ENCODE peak calls at places on chromosome 17, in nine cellular contexts. O, S, X, H, Q, A, F, G and J are unnamed samples.
A peak's percentile ranks its signal among the peaks of the same experiment; 100 is the strongest.

GRCh38 chr17:51703364-51704341 is 443.3 kb downstream of the UTP18 start:
- DNase-seq in O (no peak), S (no peak), X (no peak), H (no peak), Q (peak; percentile 69), A (peak; percentile 70), F (peak; percentile 27), G (peak; percentile 40), J (no peak)

GRCh38 chr17:30559656-30560055 is 82.4 kb downstream of the GOSR1 start:
- DNase-seq in O (no peak), S (no peak), X (no peak), H (no peak), Q (no peak), A (no peak), F (no peak), G (no peak), J (no peak)

GRCh38 chr17:3739422-3740124 is 15.9 kb downstream of the HASPIN start:
- DNase-seq in O (no peak), S (no peak), X (no peak), H (no peak), Q (no peak), A (no peak), F (no peak), G (no peak), J (no peak)

GRCh38 chr17:72079700-72080099 is 41.1 kb upstream of the SOX9 start:
- DNase-seq in O (no peak), S (no peak), X (no peak), H (no peak), Q (peak; percentile 7), A (no peak), F (no peak), G (peak; percentile 33), J (no peak)

GRCh38 chr17:44549736-44550135 is 7.5 kb upstream of the FZD2 start:
- DNase-seq in O (no peak), S (no peak), X (no peak), H (no peak), Q (no peak), A (no peak), F (no peak), G (no peak), J (no peak)

GRCh38 chr17:10447035-10447931 is 22.1 kb downstream of the MYH4 start:
- DNase-seq in O (no peak), S (peak; percentile 37), X (no peak), H (no peak), Q (no peak), A (no peak), F (peak; percentile 37), G (no peak), J (no peak)

GRCh38 chr17:49390548-49391324 is 23.9 kb downstream of the PHB1 start:
- DNase-seq in O (no peak), S (peak; percentile 48), X (no peak), H (no peak), Q (no peak), A (no peak), F (no peak), G (no peak), J (no peak)

GRCh38 chr17:52158450-52159042 is at the start of gene CA10:
- DNase-seq in O (no peak), S (no peak), X (no peak), H (peak; percentile 80), Q (no peak), A (no peak), F (no peak), G (no peak), J (no peak)

GRCh38 chr17:72691601-72692000 is 400.9 kb downstream of the SLC39A11 start:
- DNase-seq in O (peak; percentile 91), S (no peak), X (peak; percentile 78), H (no peak), Q (peak; percentile 77), A (no peak), F (no peak), G (peak; percentile 84), J (no peak)

GRCh38 chr17:9386401-9386800 is 189.2 kb downstream of the STX8 start:
- DNase-seq in O (no peak), S (no peak), X (no peak), H (no peak), Q (no peak), A (no peak), F (no peak), G (no peak), J (peak; percentile 87)

GRCh38 chr17:72259977-72260376 is 139.2 kb downstream of the SOX9 start:
- DNase-seq in O (no peak), S (peak; percentile 11), X (no peak), H (no peak), Q (no peak), A (no peak), F (no peak), G (no peak), J (no peak)

GRCh38 chr17:16593356-16594102 is 24.5 kb upstream of the ZNF287 start:
- DNase-seq in O (no peak), S (no peak), X (no peak), H (no peak), Q (peak; percentile 42), A (no peak), F (peak; percentile 50), G (peak; percentile 29), J (no peak)

GRCh38 chr17:34582185-34582900 is 3.0 kb downstream of the TMEM132E start:
- DNase-seq in O (no peak), S (no peak), X (no peak), H (peak; percentile 53), Q (no peak), A (no peak), F (no peak), G (peak; percentile 10), J (no peak)

GRCh38 chr17:29124135-29124930 is 55.9 kb downstream of the MYO18A start:
- DNase-seq in O (no peak), S (no peak), X (no peak), H (peak; percentile 80), Q (peak; percentile 85), A (no peak), F (peak; percentile 86), G (peak; percentile 89), J (no peak)

GRCh38 chr17:37523715-37524219 is 34.1 kb downstream of the DUSP14 start:
- DNase-seq in O (no peak), S (no peak), X (no peak), H (no peak), Q (no peak), A (no peak), F (no peak), G (no peak), J (no peak)

GRCh38 chr17:29289852-29290251 is 4.1 kb downstream of the NUFIP2 start:
- DNase-seq in O (no peak), S (no peak), X (no peak), H (no peak), Q (no peak), A (no peak), F (no peak), G (peak; percentile 18), J (no peak)

GRCh38 chr17:76716146-76716833 is 5.5 kb upstream of the MXRA7 start:
- DNase-seq in O (peak; percentile 98), S (no peak), X (peak; percentile 90), H (no peak), Q (peak; percentile 100), A (peak; percentile 42), F (peak; percentile 100), G (peak; percentile 100), J (peak; percentile 85)

GRCh38 chr17:61461967-61462733 is 9.9 kb downstream of the TBX4 start:
- DNase-seq in O (no peak), S (no peak), X (no peak), H (peak; percentile 78), Q (peak; percentile 20), A (no peak), F (peak; percentile 18), G (peak; percentile 52), J (no peak)
- H3K4me3 ChIP-seq in O (peak overlapping the region; percentile 30), S (peak overlapping the region; percentile 38), X (peak overlapping the region; percentile 25), H (peak overlapping the region; percentile 55), Q (peak overlapping the region; percentile 13), A (peak overlapping the region; percentile 44), F (peak overlapping the region; percentile 20), G (peak overlapping the region; percentile 58), J (no peak overlapping the region)

GRCh38 chr17:6542577-6542976 is 13.8 kb downstream of the PITPNM3 start:
- DNase-seq in O (no peak), S (no peak), X (no peak), H (no peak), Q (no peak), A (no peak), F (no peak), G (no peak), J (no peak)

GRCh38 chr17:6544770-6545169 is 11.6 kb downstream of the PITPNM3 start:
- DNase-seq in O (no peak), S (no peak), X (no peak), H (no peak), Q (no peak), A (no peak), F (no peak), G (no peak), J (no peak)

GRCh38 chr17:6543079-6544010 is 13.0 kb downstream of the PITPNM3 start:
- DNase-seq in O (no peak), S (no peak), X (no peak), H (no peak), Q (no peak), A (no peak), F (no peak), G (no peak), J (no peak)

GRCh38 chr17:6545291-6545690 is 11.1 kb downstream of the PITPNM3 start:
- DNase-seq in O (no peak), S (no peak), X (no peak), H (no peak), Q (no peak), A (no peak), F (no peak), G (no peak), J (no peak)

GRCh38 chr17:6544011-6544370 is 12.4 kb downstream of the PITPNM3 start:
- DNase-seq in O (no peak), S (no peak), X (no peak), H (no peak), Q (no peak), A (no peak), F (no peak), G (no peak), J (no peak)
- H3K4me3 ChIP-seq in O (no peak overlapping the region), S (no peak overlapping the region), X (no peak overlapping the region), H (no peak overlapping the region), Q (no peak overlapping the region), A (no peak overlapping the region), F (no peak overlapping the region), G (no peak overlapping the region), J (no peak overlapping the region)

GRCh38 chr17:79872762-79873161 is 33.5 kb upstream of the CBX4 start:
- DNase-seq in O (no peak), S (no peak), X (no peak), H (no peak), Q (no peak), A (no peak), F (no peak), G (no peak), J (no peak)
- H3K4me3 ChIP-seq in O (no peak overlapping the region), S (no peak overlapping the region), X (no peak overlapping the region), H (no peak overlapping the region), Q (no peak overlapping the region), A (no peak overlapping the region), F (no peak overlapping the region), G (no peak overlapping the region), J (no peak overlapping the region)

DNA sequence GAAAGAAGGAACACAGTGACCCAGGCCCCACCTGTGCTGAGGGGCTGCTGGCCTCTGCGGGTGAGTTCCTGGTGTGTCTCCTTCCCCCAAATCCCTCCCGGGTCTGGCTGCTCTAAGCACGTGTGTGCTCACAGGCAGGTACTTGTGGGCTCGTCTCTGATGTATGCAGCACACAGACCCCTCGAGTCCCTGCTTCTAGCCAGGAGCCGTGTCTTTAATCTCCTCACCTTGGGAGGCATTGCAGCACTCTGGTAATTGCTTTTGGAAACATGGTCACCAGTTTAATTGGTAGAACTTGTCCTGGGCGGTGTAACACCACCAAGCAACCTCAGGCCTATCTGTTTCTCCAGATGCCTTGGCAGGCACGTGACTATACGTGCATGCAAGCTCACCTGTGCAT is 8.8 kb upstream of the RPL38 start:
- DNase-seq in O (no peak), S (no peak), X (no peak), H (no peak), Q (no peak), A (no peak), F (no peak), G (no peak), J (no peak)
- H3K4me3 ChIP-seq in O (no peak overlapping the region), S (no peak overlapping the region), X (no peak overlapping the region), H (no peak overlapping the region), Q (no peak overlapping the region), A (no peak overlapping the region), F (no peak overlapping the region), G (no peak overlapping the region), J (no peak overlapping the region)